ENCODE peak calls at places on chromosomes 1 and 21, in four cellular contexts. D, Y, R and F are unnamed samples.

GRCh38 chr1:59570524-59570923 is 244.2 kb upstream of the HOOK1 start:
- DNase-seq in D (no peak), R (peak), Y (peak), F (no peak)

GRCh38 chr1:156726549-156727226 is 1.6 kb upstream of the METTL25B start:
- DNase-seq in Y (peak), D (peak), R (no peak), F (no peak)

GRCh38 chr1:204190212-204191211 is 5.8 kb downstream of the KISS1 start:
- DNase-seq in D (peak), R (peak), Y (peak), F (no peak)

GRCh38 chr1:13616234-13616633 is 32.6 kb downstream of the PDPN start:
- DNase-seq in R (no peak), D (no peak), Y (peak), F (no peak)

GRCh38 chr1:216904457-216904856 is 181.2 kb upstream of the ESRRG start:
- DNase-seq in R (no peak), Y (no peak), D (no peak), F (no peak)

GRCh38 chr21:23968722-23969647 is 1638.3 kb downstream of the MRPL39 start:
- DNase-seq in D (peak), Y (peak), R (peak), F (no peak)

GRCh38 chr21:41953831-41954653 is at the start of gene C2CD2:
- DNase-seq in D (peak), R (no peak), Y (peak), F (peak)

GRCh38 chr1:209580577-209580976 is 2.9 kb upstream of the CAMK1G start:
- DNase-seq in Y (peak), R (no peak), D (no peak), F (no peak)

GRCh38 chr1:181469829-181470228 is 13.5 kb upstream of the CACNA1E start:
- DNase-seq in R (no peak), Y (peak), D (no peak), F (peak)

GRCh38 chr1:98677288-98677687 is 15.8 kb downstream of the SNX7 start:
- DNase-seq in D (no peak), Y (peak), R (no peak), F (peak)

GRCh38 chr1:59645893-59646292 is 168.9 kb upstream of the HOOK1 start:
- DNase-seq in D (no peak), R (no peak), Y (peak), F (no peak)

GRCh38 chr1:220755316-220755715 is 7.2 kb downstream of the MTARC2 start:
- DNase-seq in D (peak), Y (no peak), R (no peak), F (no peak)

GRCh38 chr1:179601093-179601492 is 9.5 kb downstream of the TDRD5 start:
- DNase-seq in Y (no peak), D (no peak), R (no peak), F (no peak)

GRCh38 chr1:205285391-205286101 is 36.0 kb downstream of the NUAK2 start:
- DNase-seq in Y (no peak), D (no peak), R (peak), F (no peak)

GRCh38 chr21:29258626-29259335 is 39.9 kb upstream of the BACH1 start:
- DNase-seq in D (no peak), R (no peak), Y (peak), F (no peak)

GRCh38 chr1:201650608-201650933 is 111.6 kb downstream of the NAV1 start:
- DNase-seq in D (no peak), Y (no peak), R (no peak), F (no peak)

GRCh38 chr1:36008546-36009197 is 75.2 kb upstream of the TEKT2 start:
- DNase-seq in R (no peak), D (no peak), Y (peak), F (peak)

GRCh38 chr1:171191992-171192391 is 6.9 kb downstream of the FMO2 start:
- DNase-seq in D (no peak), Y (no peak), R (no peak), F (no peak)

GRCh38 chr1:161175771-161176453 is 1.4 kb downstream of the B4GALT3 start:
- DNase-seq in R (no peak), Y (no peak), D (no peak), F (no peak)

GRCh38 chr1:44543816-44544185 is 130.5 kb downstream of the TMEM53 start:
- DNase-seq in Y (no peak), R (no peak), D (no peak), F (no peak)
- H3K4me3 ChIP-seq in Y (no peak), R (no peak), D (no peak), F (no peak)

GRCh38 chr1:41919764-41920397 is 1.2 kb upstream of the HIVEP3 start:
- DNase-seq in Y (peak), R (peak), D (no peak), F (no peak)
- H3K4me3 ChIP-seq in Y (peak), R (peak), D (no peak), F (no peak)

GRCh38 chr1:167617950-167618269 is 12.1 kb upstream of the RCSD1 start:
- DNase-seq in Y (no peak), R (no peak), D (no peak), F (no peak)

GRCh38 chr1:167617100-167617949 is 12.7 kb upstream of the RCSD1 start:
- DNase-seq in Y (peak), R (no peak), D (no peak), F (peak)

GRCh38 chr1:167620002-167620401 is 10.0 kb upstream of the RCSD1 start:
- DNase-seq in Y (no peak), R (no peak), D (no peak), F (no peak)

GRCh38 chr1:167618789-167619188 is 11.2 kb upstream of the RCSD1 start:
- DNase-seq in D (no peak), Y (no peak), R (no peak), F (no peak)

DNA sequence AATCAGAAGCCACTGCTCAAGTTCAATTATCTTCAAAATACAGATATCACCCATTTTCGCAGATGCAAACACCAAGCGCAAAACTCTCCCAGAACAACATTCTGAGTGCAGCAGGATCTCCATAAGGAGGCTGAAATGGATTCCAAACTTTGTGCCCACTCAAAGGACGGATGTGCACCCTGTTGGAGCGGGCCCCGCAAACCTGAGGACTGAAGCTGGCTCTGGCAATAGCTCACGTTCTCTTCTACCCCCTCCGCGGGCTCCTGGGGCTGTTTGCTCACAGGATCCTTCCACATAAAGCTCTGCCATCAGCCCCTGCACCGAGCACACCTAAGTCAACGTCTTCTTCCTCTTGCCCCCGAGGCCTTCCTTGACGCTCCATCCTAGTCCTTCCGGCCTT is 11.7 kb upstream of the RCSD1 start:
- DNase-seq in Y (no peak), R (no peak), D (no peak), F (no peak)
- H3K4me3 ChIP-seq in Y (no peak), R (no peak), D (no peak), F (no peak)

GRCh38 chr21:43726686-43727570 is 8.0 kb downstream of the PDXK start:
- DNase-seq in D (no peak), Y (no peak), R (no peak), F (no peak)

GRCh38 chr21:43728467-43729390 is 9.8 kb downstream of the PDXK start:
- DNase-seq in R (peak), D (peak), Y (peak), F (peak)

GRCh38 chr21:43723648-43724047 is 4.7 kb downstream of the PDXK start:
- DNase-seq in Y (no peak), R (no peak), D (no peak), F (no peak)

GRCh38 chr21:43731476-43731875 is 12.5 kb downstream of the PDXK start:
- DNase-seq in D (peak), R (no peak), Y (no peak), F (no peak)

GRCh38 chr21:43727571-43728466 is 8.9 kb downstream of the PDXK start:
- DNase-seq in D (no peak), R (no peak), Y (peak), F (no peak)
- H3K4me3 ChIP-seq in D (peak), R (peak), Y (no peak), F (peak)

GRCh38 chr1:50418600-50419109 is 4.6 kb downstream of the DMRTA2 start:
- DNase-seq in D (no peak), Y (no peak), R (no peak), F (no peak)

GRCh38 chr1:50416553-50417453 is 6.4 kb downstream of the DMRTA2 start:
- DNase-seq in Y (no peak), D (no peak), R (no peak), F (no peak)

GRCh38 chr1:50417487-50417886 is 5.8 kb downstream of the DMRTA2 start:
- DNase-seq in D (no peak), R (no peak), Y (no peak), F (no peak)

GRCh38 chr1:50419192-50419906 is 3.9 kb downstream of the DMRTA2 start:
- DNase-seq in R (no peak), D (no peak), Y (no peak), F (no peak)

DNA sequence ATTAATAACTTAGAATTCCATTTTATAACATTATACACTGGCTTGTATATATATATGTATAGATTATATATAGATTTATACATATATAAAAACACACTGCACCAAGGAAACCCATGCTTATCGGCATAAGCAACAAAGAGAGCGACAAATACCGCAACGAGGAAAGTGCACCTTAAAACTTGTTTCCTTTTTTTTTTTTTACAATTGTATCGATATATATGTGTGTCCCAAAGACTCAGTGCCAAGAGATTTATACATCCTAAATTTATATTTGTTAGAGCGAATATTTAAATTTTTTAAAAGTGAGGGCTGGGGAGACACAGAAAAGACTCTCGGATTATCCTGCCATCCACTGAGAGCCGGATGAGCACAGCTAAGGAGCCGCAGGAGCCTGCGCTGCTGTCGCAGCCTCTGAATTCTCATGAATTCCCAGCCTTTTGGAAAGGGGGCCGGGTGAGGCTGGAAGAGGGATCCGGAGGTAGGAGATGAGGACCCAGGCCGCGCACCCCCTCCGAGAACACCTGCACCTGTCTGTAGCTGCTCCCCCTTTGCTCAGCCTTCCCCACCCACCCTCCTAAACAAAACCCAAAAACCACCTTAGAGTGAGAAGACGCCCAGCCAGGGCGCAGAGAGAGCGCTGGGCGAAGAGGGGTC is 5.2 kb downstream of the DMRTA2 start:
- DNase-seq in D (no peak), Y (no peak), R (no peak), F (no peak)
- H3K4me3 ChIP-seq in D (peak), Y (no peak), R (no peak), F (no peak)

GRCh38 chr21:44337941-44338895 is 972 bp downstream of the CFAP410 start:
- DNase-seq in D (peak), R (peak), Y (peak), F (peak)
- H3K4me3 ChIP-seq in D (peak), R (peak), Y (peak), F (peak)